ENCODE peak calls at places on chromosomes 7 and 10, in four cellular contexts. R is WERI-Rb-1, N is WTC11, Q is gastrocnemius medialis. L is an unnamed sample.

GRCh38 chr7:157521752-157522151 is 184.9 kb downstream of the DNAJB6 start:
- DNase-seq in R (no peak), N (no peak), Q (no peak), L (no peak)

GRCh38 chr10:5975641-5976473 is 1.5 kb downstream of the IL15RA start:
- DNase-seq in R (no peak), N (no peak), Q (peak), L (no peak)

GRCh38 chr10:51459476-51459875 is 239.9 kb downstream of the CSTF2T start:
- DNase-seq in R (no peak), N (no peak), Q (no peak), L (no peak)

GRCh38 chr10:33094263-33095051 is 136.4 kb upstream of the ITGB1 start:
- DNase-seq in R (no peak), N (no peak), Q (no peak), L (no peak)

GRCh38 chr7:47505317-47506007 is 76.4 kb downstream of the TNS3 start:
- DNase-seq in R (no peak), N (no peak), Q (no peak), L (no peak)

GRCh38 chr10:8473205-8473604 is 418.7 kb downstream of the GATA3 start:
- DNase-seq in R (no peak), N (no peak), Q (no peak), L (no peak)

GRCh38 chr7:6259257-6259656 is 13.2 kb downstream of the CYTH3 start:
- DNase-seq in R (no peak), N (no peak), Q (no peak), L (no peak)

GRCh38 chr10:50624154-50624865 is 554 bp upstream of the SGMS1 start:
- DNase-seq in R (peak), N (peak), Q (peak), L (peak)

GRCh38 chr7:8236781-8237407 is 25.1 kb downstream of the ICA1 start:
- DNase-seq in R (no peak), N (no peak), Q (no peak), L (no peak)

GRCh38 chr10:113991091-113991860 is 52.4 kb upstream of the ADRB1 start:
- DNase-seq in R (no peak), N (no peak), Q (no peak), L (no peak)

GRCh38 chr7:2363283-2363682 is 8.7 kb downstream of the EIF3B start:
- DNase-seq in R (no peak), N (no peak), Q (no peak), L (no peak)

GRCh38 chr10:1102392-1102791 is 46.2 kb downstream of the WDR37 start:
- DNase-seq in R (no peak), N (no peak), Q (no peak), L (no peak)

GRCh38 chr7:45421096-45421495 is 153.1 kb upstream of the ADCY1 start:
- DNase-seq in R (no peak), N (no peak), Q (no peak), L (no peak)

GRCh38 chr7:47454066-47454950 is 127.6 kb downstream of the TNS3 start:
- DNase-seq in R (no peak), N (no peak), Q (no peak), L (no peak)

GRCh38 chr7:144818516-144818915 is 17.3 kb downstream of the TPK1 start:
- DNase-seq in R (no peak), N (no peak), Q (no peak), L (no peak)

GRCh38 chr7:6375346-6376101 is 72.2 kb downstream of the DAGLB start:
- DNase-seq in R (no peak), N (no peak), Q (no peak), L (no peak)

GRCh38 chr7:92641921-92642511 is 51.8 kb upstream of the FAM133B start:
- DNase-seq in R (no peak), N (no peak), Q (no peak), L (no peak)

GRCh38 chr7:36165059-36165458 is 12.0 kb downstream of the EEPD1 start:
- DNase-seq in R (no peak), N (no peak), Q (no peak), L (no peak)

GRCh38 chr10:86155034-86155656 is 211.4 kb downstream of the GRID1 start:
- DNase-seq in R (no peak), N (peak), Q (no peak), L (peak)

GRCh38 chr7:112495820-112496462 is 15.2 kb downstream of the LSMEM1 start:
- DNase-seq in R (peak), N (peak), Q (peak), L (peak)

GRCh38 chr10:56722912-56723311 is 361.9 kb upstream of the ZWINT start:
- DNase-seq in R (no peak), N (peak), Q (no peak), L (no peak)

GRCh38 chr7:130982160-130982638 is 248.2 kb upstream of the KLF14 start:
- DNase-seq in R (peak), N (no peak), Q (no peak), L (no peak)

GRCh38 chr10:103497161-103497915 is 3.8 kb downstream of the NEURL1 start:
- DNase-seq in R (no peak), N (no peak), Q (no peak), L (no peak)

GRCh38 chr7:37031571-37032257 is 307.4 kb upstream of the AOAH start:
- DNase-seq in R (no peak), N (no peak), Q (peak), L (no peak)

GRCh38 chr10:124681091-124681490 is 63.1 kb downstream of the FAM53B start:
- DNase-seq in R (peak), N (no peak), Q (no peak), L (no peak)

GRCh38 chr10:124043310-124044142 is 49.9 kb downstream of the CHST15 start:
- DNase-seq in R (no peak), N (no peak), Q (no peak), L (no peak)

GRCh38 chr7:123871998-123872867 is 27.3 kb downstream of the HYAL4 start:
- DNase-seq in R (peak), N (peak), Q (peak), L (peak)

GRCh38 chr7:11858668-11859302 is 26.8 kb upstream of the THSD7A start:
- DNase-seq in R (no peak), N (no peak), Q (no peak), L (no peak)

GRCh38 chr7:18196638-18197037 is 169.0 kb upstream of the PRPS1L1 start:
- DNase-seq in R (no peak), N (no peak), Q (no peak), L (no peak)

GRCh38 chr10:109987413-109987812 is 20.4 kb upstream of the ADD3 start:
- DNase-seq in R (no peak), N (no peak), Q (no peak), L (no peak)

GRCh38 chr7:132386249-132386681 is 190.0 kb downstream of the PLXNA4 start:
- DNase-seq in R (no peak), N (no peak), Q (peak), L (peak)

GRCh38 chr10:55519264-55519663 is 718.2 kb upstream of the PCDH15 start:
- DNase-seq in R (no peak), N (no peak), Q (no peak), L (no peak)

DNA sequence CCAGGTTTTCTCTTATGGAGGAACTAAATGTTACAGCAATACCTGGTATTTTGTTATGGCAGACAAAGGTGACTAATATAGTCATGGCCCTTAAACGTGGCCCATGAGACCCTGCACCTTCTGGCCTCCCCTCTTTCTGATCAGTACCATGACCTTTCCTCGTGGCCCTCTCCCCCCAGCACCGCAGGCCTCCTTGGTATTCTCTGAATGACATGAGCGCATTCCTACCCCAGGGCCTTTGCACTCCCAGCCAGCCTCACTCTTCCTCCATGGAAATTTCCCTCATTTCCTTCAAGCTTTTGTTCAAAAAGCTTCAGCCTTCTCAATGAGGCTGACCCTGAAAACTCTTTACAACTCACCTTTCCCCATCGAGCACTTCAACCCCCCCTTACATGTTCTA is 46.5 kb upstream of the EMX2 start:
- DNase-seq in R (no peak), N (no peak), Q (no peak), L (no peak)
- TF ChIP-seq CTCF in R (no peak), N (no peak), Q (no peak), L (no peak)

GRCh38 chr7:27236053-27236410 is 6.6 kb upstream of the EVX1 start:
- DNase-seq in R (no peak), N (no peak), Q (no peak), L (no peak)

GRCh38 chr7:27238979-27239779 is 3.4 kb upstream of the EVX1 start:
- DNase-seq in R (no peak), N (no peak), Q (no peak), L (peak)

GRCh38 chr7:27239780-27240731 is 2.5 kb upstream of the EVX1 start:
- DNase-seq in R (no peak), N (no peak), Q (no peak), L (no peak)

GRCh38 chr7:27237735-27238334 is 4.8 kb upstream of the EVX1 start:
- DNase-seq in R (no peak), N (no peak), Q (no peak), L (no peak)

DNA sequence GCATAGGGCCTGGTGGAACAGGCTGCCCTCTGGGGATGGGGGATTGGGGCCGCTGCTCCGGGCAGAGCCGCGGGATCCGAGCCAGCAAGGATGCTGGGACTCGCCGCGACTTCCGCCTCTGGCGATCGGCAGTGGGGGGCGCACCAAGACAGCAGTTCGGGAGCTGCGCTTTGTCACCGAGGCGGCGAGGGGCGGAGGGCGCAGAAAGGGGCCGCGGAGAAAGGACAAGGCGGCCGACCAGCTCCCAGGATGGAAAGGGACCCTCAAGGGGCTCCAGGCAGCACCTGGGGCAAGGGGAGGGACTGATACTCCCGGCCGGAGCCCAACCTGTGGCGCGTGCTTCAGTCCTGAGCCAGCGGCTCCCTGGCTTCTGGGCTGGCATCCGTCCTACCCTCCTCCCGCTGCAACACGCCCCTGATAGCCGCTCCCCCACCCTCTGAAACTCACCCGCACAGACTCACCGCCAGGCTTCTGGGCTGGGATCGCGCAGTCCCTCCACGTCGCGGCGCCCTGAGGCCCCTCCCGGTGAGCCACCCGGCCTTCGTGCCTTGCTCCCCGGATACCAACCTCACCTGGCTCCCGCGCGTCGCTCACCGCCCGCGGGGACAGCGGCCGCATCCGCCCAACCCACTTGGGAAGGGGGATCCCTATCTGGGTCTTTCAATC is 7.1 kb upstream of the EVX1 start:
- DNase-seq in R (peak), N (peak), Q (no peak), L (peak)
- TF ChIP-seq CTCF in R (peak), N (no peak), Q (no peak), L (peak)

GRCh38 chr7:138834583-138834982 is 36.6 kb upstream of the ATP6V0A4 start:
- DNase-seq in R (no peak), N (no peak), Q (no peak), L (no peak)

GRCh38 chr7:138835087-138835486 is 37.1 kb upstream of the ATP6V0A4 start:
- DNase-seq in R (no peak), N (no peak), Q (no peak), L (no peak)

GRCh38 chr7:138837627-138838026 is 39.6 kb upstream of the ATP6V0A4 start:
- DNase-seq in R (no peak), N (no peak), Q (no peak), L (no peak)

GRCh38 chr7:138842111-138842510 is 44.1 kb upstream of the ATP6V0A4 start:
- DNase-seq in R (peak), N (peak), Q (no peak), L (peak)

GRCh38 chr7:138838166-138838565 is 40.2 kb upstream of the ATP6V0A4 start:
- DNase-seq in R (no peak), N (peak), Q (no peak), L (peak)
- TF ChIP-seq CTCF in R (no peak), N (no peak), Q (no peak), L (no peak)

GRCh38 chr7:118918556-118918955 is 694.1 kb downstream of the ANKRD7 start:
- DNase-seq in R (no peak), N (no peak), Q (no peak), L (no peak)
- TF ChIP-seq CTCF in R (no peak), N (no peak), Q (no peak), L (no peak)

GRCh38 chr10:118259288-118259906 is 82.7 kb downstream of the FAM204A start:
- DNase-seq in R (peak), N (peak), Q (no peak), L (peak)
- TF ChIP-seq CTCF in R (peak), N (peak), Q (no peak), L (peak)

GRCh38 chr10:105973252-105973877 is 1191.1 kb downstream of the SORCS1 start:
- DNase-seq in R (no peak), N (no peak), Q (no peak), L (no peak)
- TF ChIP-seq CTCF in R (no peak), N (no peak), Q (no peak), L (no peak)

GRCh38 chr10:97715259-97715874 is 1.8 kb downstream of the MARVELD1 start:
- DNase-seq in R (no peak), N (peak), Q (no peak), L (no peak)

GRCh38 chr10:97713828-97714400 is 384 bp downstream of the MARVELD1 start:
- DNase-seq in R (peak), N (peak), Q (peak), L (peak)

GRCh38 chr10:97713351-97713827 is at the start of gene MARVELD1:
- DNase-seq in R (peak), N (peak), Q (peak), L (peak)

GRCh38 chr10:97711640-97712267 is 1.8 kb upstream of the MARVELD1 start:
- DNase-seq in R (no peak), N (no peak), Q (no peak), L (no peak)

GRCh38 chr10:97714401-97715258 is 1.1 kb downstream of the MARVELD1 start:
- DNase-seq in R (peak), N (peak), Q (peak), L (peak)
- TF ChIP-seq CTCF in R (no peak), N (no peak), Q (no peak), L (no peak)

GRCh38 chr10:18616337-18616736 is 35.0 kb downstream of the NSUN6 start:
- DNase-seq in R (no peak), N (no peak), Q (no peak), L (no peak)
- TF ChIP-seq CTCF in R (no peak), N (no peak), Q (no peak), L (no peak)

GRCh38 chr7:4239991-4240812 is 441.9 kb upstream of the FOXK1 start:
- DNase-seq in R (no peak), N (no peak), Q (no peak), L (no peak)

GRCh38 chr7:4242706-4243105 is 439.4 kb upstream of the FOXK1 start:
- DNase-seq in R (no peak), N (no peak), Q (no peak), L (no peak)

GRCh38 chr7:4240813-4241612 is 441.1 kb upstream of the FOXK1 start:
- DNase-seq in R (no peak), N (no peak), Q (no peak), L (no peak)

GRCh38 chr7:4244041-4244440 is 438.1 kb upstream of the FOXK1 start:
- DNase-seq in R (no peak), N (no peak), Q (no peak), L (no peak)

DNA sequence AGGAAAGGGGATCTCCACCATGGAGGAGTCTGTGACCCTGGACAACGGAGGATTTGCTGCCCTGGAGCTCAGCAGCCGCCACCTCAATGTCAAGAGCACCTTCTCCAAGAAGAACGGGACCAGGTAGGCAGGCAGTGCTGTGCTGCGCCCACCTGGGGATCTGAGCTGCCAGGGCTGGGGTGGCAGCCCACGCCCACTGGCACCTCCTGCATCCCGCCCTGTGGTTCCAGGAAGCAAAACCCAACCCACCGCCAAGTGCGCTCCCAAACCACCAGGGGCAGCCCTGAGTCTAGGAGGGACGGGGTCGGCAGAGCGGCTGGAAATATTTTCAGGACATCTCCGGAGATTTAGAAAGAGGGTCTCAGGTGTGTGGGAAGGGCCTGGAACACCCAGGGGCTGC is 440.3 kb upstream of the FOXK1 start:
- DNase-seq in R (no peak), N (peak), Q (no peak), L (no peak)
- TF ChIP-seq CTCF in R (peak), N (peak), Q (no peak), L (peak)

DNA sequence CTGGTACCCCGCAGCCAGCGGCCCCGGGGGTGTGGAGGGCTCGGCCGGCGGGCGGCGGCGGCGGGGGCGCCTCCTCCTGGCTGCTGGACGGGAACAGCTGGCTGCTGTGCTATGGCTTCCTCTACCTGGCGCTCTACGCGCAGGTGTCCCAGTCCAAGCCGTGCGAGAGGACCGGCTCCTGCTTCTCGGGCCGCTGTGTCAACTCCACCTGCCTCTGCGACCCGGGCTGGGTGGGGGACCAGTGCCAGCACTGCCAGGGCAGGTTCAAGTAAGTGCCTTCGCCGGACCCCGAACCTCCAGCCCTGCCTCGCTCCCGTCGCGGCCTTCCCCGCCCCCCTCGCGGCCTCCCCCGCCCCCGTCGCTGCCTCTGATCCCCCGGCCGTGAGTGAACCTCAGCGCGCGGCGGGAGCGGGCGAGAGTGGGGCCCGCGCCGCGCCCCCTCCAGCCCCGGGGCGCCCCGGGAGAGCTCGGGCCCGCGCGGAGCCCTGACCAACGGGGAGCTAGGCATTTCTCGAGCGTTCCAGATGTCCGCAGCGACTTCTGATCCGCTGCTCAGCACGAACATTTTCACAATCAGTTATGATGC is 704 bp downstream of the ATRNL1 start:
- DNase-seq in R (peak), N (peak), Q (peak), L (peak)
- TF ChIP-seq CTCF in R (peak), N (no peak), Q (no peak), L (no peak)